ENCODE peak calls at places on chromosomes 6 and 20, in four cellular contexts. L, C, J and W are unnamed samples.

GRCh38 chr20:39574061-39574460 is 611.9 kb downstream of the DHX35 start:
- DNase-seq in L (no peak), C (no peak), J (no peak), W (no peak)

GRCh38 chr6:144493035-144493910 is 208.1 kb downstream of the UTRN start:
- DNase-seq in L (no peak), C (no peak), J (no peak), W (no peak)

GRCh38 chr20:2692036-2692885 is at the start of gene EBF4:
- DNase-seq in L (peak), C (no peak), J (no peak), W (peak)

GRCh38 chr6:98945311-98946005 is 2.3 kb downstream of the FBXL4 start:
- DNase-seq in L (no peak), C (no peak), J (no peak), W (no peak)

GRCh38 chr20:50153500-50154377 is at the start of gene PEDS1:
- DNase-seq in L (peak), C (peak), J (peak), W (peak)

GRCh38 chr6:139920027-139920851 is 545.8 kb upstream of the CITED2 start:
- DNase-seq in L (no peak), C (no peak), J (no peak), W (no peak)

GRCh38 chr20:6169251-6169650 is 46.4 kb upstream of the FERMT1 start:
- DNase-seq in L (peak), C (no peak), J (peak), W (no peak)

GRCh38 chr6:149445095-149445466 is 39.7 kb downstream of the ZC3H12D start:
- DNase-seq in L (no peak), C (no peak), J (no peak), W (no peak)

GRCh38 chr6:75528423-75528822 is 34.8 kb upstream of the FILIP1 start:
- DNase-seq in L (no peak), C (no peak), J (no peak), W (no peak)

GRCh38 chr6:19380287-19380686 is 456.9 kb upstream of the ID4 start:
- DNase-seq in L (no peak), C (no peak), J (peak), W (no peak)

GRCh38 chr6:26502169-26502568 is 2.1 kb downstream of the BTN1A1 start:
- DNase-seq in L (peak), C (no peak), J (no peak), W (no peak)

GRCh38 chr20:19889011-19889953 is 127.9 kb upstream of the NAA20 start:
- DNase-seq in L (no peak), C (no peak), J (peak), W (peak)

GRCh38 chr20:42595625-42596024 is 594.1 kb downstream of the PTPRT start:
- DNase-seq in L (no peak), C (no peak), J (no peak), W (no peak)

GRCh38 chr20:63224272-63225081 is 8.5 kb upstream of the YTHDF1 start:
- DNase-seq in L (peak), C (no peak), J (peak), W (peak)

GRCh38 chr6:44269168-44269920 is 906 bp upstream of the TMEM151B start:
- DNase-seq in L (no peak), C (no peak), J (no peak), W (no peak)

GRCh38 chr6:107542170-107542569 is 52.3 kb downstream of the SOBP start:
- DNase-seq in L (no peak), C (no peak), J (no peak), W (no peak)

GRCh38 chr6:37920667-37921066 is 101.1 kb downstream of the ZFAND3 start:
- DNase-seq in L (no peak), C (no peak), J (peak), W (no peak)

GRCh38 chr6:165662041-165662491 is 975 bp downstream of the PDE10A start:
- DNase-seq in L (peak), C (no peak), J (peak), W (no peak)

GRCh38 chr6:51118754-51119153 is 300.1 kb downstream of the TFAP2B start:
- DNase-seq in L (no peak), C (no peak), J (no peak), W (no peak)

GRCh38 chr6:149450679-149451360 is 34.0 kb downstream of the ZC3H12D start:
- DNase-seq in L (no peak), C (no peak), J (no peak), W (peak)

GRCh38 chr20:24095753-24096152 is 107.2 kb upstream of the GGTLC1 start:
- DNase-seq in L (no peak), C (no peak), J (no peak), W (no peak)

GRCh38 chr6:71473908-71474307 is 185.3 kb downstream of the OGFRL1 start:
- DNase-seq in L (peak), C (no peak), J (peak), W (peak)

GRCh38 chr6:24743265-24743943 is 24.4 kb upstream of the C6orf62 start:
- DNase-seq in L (peak), C (no peak), J (peak), W (no peak)

GRCh38 chr6:140684776-140685550 is 1310.5 kb upstream of the CITED2 start:
- DNase-seq in L (no peak), C (no peak), J (no peak), W (no peak)

GRCh38 chr6:132962936-132963579 is 148.7 kb downstream of the RPS12 start:
- DNase-seq in L (peak), C (peak), J (peak), W (peak)